ENCODE peak calls at places on chromosome 9, in nine cellular contexts. T is spleen, H is heart left ventricle, L is A549, X is HCT116, Z is right lobe of liver, Q is lower leg skin, C is body of pancreas, Y is tibial nerve. I is an unnamed sample.

GRCh38 chr9:7342721-7343120 is 456.9 kb downstream of the DMAC1 start:
- DNase-seq in X (no peak), L (no peak), T (no peak), H (no peak), C (no peak), Z (no peak), Q (no peak), Y (no peak), I (no peak)

GRCh38 chr9:2180704-2181103 is 165.6 kb downstream of the SMARCA2 start:
- DNase-seq in L (no peak), C (no peak), H (no peak), Z (no peak), Y (no peak), Q (no peak), X (no peak), T (no peak), I (no peak)

GRCh38 chr9:76223749-76224340 is 170.4 kb downstream of the RFK start:
- DNase-seq in Z (no peak), T (no peak), Y (no peak), C (no peak), L (no peak), X (no peak), H (no peak), Q (no peak), I (no peak)

GRCh38 chr9:127931092-127931881 is 710 bp upstream of the PIP5KL1 start:
- DNase-seq in T (no peak), L (peak; percentile 86), Z (no peak), Q (no peak), H (no peak), Y (no peak), C (no peak), X (no peak), I (no peak)

GRCh38 chr9:107637421-107638420 is 148.2 kb upstream of the KLF4 start:
- DNase-seq in Q (peak; percentile 95), Y (peak; percentile 96), Z (peak; percentile 82), H (peak; percentile 95), T (peak; percentile 89), L (peak; percentile 50), C (peak; percentile 83), X (no peak), I (peak; percentile 98)

GRCh38 chr9:116070256-116070914 is 83.2 kb upstream of the PAPPA start:
- DNase-seq in Z (no peak), C (no peak), X (no peak), H (no peak), Y (no peak), Q (peak; percentile 27), L (no peak), T (no peak), I (no peak)

GRCh38 chr9:127452481-127453092 is 1.3 kb downstream of the LRSAM1 start:
- DNase-seq in Z (peak; percentile 85), X (no peak), Y (peak; percentile 20), T (no peak), Q (peak; percentile 36), H (peak; percentile 93), L (no peak), C (peak; percentile 94), I (no peak)

GRCh38 chr9:137108608-137109249 is 5.8 kb downstream of the DPP7 start:
- DNase-seq in H (no peak), T (no peak), Z (no peak), Y (no peak), X (no peak), C (no peak), L (no peak), Q (no peak), I (no peak)

GRCh38 chr9:133099726-133100517 is 21.1 kb downstream of the RALGDS start:
- DNase-seq in H (no peak), C (peak; percentile 6), L (no peak), X (no peak), Q (no peak), T (peak; percentile 69), Z (peak; percentile 16), Y (no peak), I (no peak)

GRCh38 chr9:127723013-127723412 is 7.1 kb downstream of the TTC16 start:
- DNase-seq in T (no peak), H (no peak), C (no peak), Z (no peak), Y (no peak), Q (no peak), X (no peak), L (no peak), I (no peak)

GRCh38 chr9:133188006-133188842 is 20.8 kb downstream of the OBP2B start:
- DNase-seq in Q (no peak), L (peak; percentile 42), Y (no peak), T (peak; percentile 54), X (peak; percentile 39), Z (no peak), C (no peak), H (no peak), I (no peak)

GRCh38 chr9:99075246-99075912 is 29.5 kb upstream of the TGFBR1 start:
- DNase-seq in X (no peak), T (no peak), C (no peak), L (no peak), Y (no peak), Q (no peak), H (no peak), Z (no peak), I (no peak)

GRCh38 chr9:74742792-74743389 is 144.8 kb downstream of the TRPM6 start:
- DNase-seq in L (peak; percentile 33), T (no peak), H (no peak), C (no peak), Z (no peak), Y (peak; percentile 19), X (peak; percentile 19), Q (no peak), I (no peak)

GRCh38 chr9:129752915-129753724 is at the start of gene PTGES:
- DNase-seq in Y (peak; percentile 53), Z (peak; percentile 49), C (peak; percentile 60), X (peak; percentile 40), Q (peak; percentile 69), H (peak; percentile 66), T (peak; percentile 80), L (peak; percentile 79), I (no peak)

GRCh38 chr9:74218374-74219063 is 278.6 kb upstream of the RORB start:
- DNase-seq in X (no peak), T (no peak), Z (no peak), C (no peak), Q (no peak), H (no peak), Y (no peak), L (no peak), I (no peak)

GRCh38 chr9:37471942-37472679 is 6.9 kb upstream of the ZBTB5 start:
- DNase-seq in L (peak; percentile 97), T (no peak), Y (peak; percentile 13), C (no peak), X (peak; percentile 95), H (no peak), Q (no peak), Z (no peak), I (no peak)

GRCh38 chr9:95494416-95495371 is 22.1 kb downstream of the PTCH1 start:
- DNase-seq in T (peak; percentile 94), L (no peak), Y (no peak), Z (no peak), H (no peak), Q (no peak), X (no peak), C (peak; percentile 49), I (no peak)

GRCh38 chr9:36893911-36894310 is 140.2 kb downstream of the PAX5 start:
- DNase-seq in C (peak; percentile 11), Y (no peak), H (no peak), T (no peak), L (no peak), Q (no peak), Z (no peak), X (no peak), I (no peak)

GRCh38 chr9:124264812-124265211 is 7.1 kb downstream of the NEK6 start:
- DNase-seq in Y (no peak), T (no peak), Z (no peak), L (no peak), H (no peak), C (no peak), Q (no peak), X (no peak), I (no peak)

GRCh38 chr9:73149371-73150067 is 2.1 kb upstream of the ANXA1 start:
- DNase-seq in H (no peak), X (peak; percentile 69), C (no peak), L (peak; percentile 75), Q (no peak), Y (no peak), T (no peak), Z (no peak), I (no peak)

DNA sequence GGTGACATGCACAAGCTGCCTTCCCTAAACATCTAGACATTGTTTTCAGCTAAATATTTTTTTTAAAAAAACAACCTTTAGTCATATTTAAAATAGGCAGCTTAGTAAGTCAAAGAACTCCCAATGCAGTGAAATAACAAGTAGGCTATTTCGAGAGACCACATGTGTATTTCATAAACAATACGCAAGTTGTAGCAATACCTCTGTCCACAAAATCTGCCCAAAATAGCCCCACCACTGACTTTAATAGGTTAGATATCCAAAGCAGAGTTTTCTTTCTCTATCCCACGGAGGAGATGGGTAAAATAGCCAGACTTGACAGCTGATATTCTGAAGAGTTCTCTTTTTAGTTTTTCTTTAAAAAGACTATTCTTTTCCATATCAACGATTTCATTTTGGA is 1.2 kb downstream of the SLC24A2 start:
- DNase-seq in Q (no peak), Z (no peak), X (no peak), L (no peak), T (no peak), Y (no peak), H (no peak), C (no peak), I (no peak)
- TF ChIP-seq POLR2A in Q (no peak), Z (no peak), X (no peak), L (no peak), T (no peak), Y (no peak), H (no peak), C (no peak), I (no peak)

DNA sequence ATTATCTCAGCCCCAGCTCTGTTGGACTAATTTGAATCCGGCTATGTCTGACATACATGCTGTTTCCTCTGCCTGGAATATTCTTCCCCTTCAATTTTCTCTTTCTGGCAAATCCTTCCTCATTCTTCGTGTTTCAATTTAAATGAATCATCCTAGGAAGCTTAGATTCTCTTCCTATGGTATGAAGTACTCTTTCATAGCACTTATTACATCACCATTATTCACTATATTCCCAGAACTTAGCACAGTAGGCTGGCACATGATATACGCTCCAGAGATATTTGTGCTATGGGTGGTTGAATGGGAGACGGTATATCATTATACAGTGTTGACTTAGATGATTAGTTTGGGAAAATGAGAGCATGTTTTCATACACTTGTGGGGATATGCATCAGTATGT is 91.0 kb upstream of the JAK2 start:
- DNase-seq in Q (no peak), Y (no peak), Z (no peak), T (no peak), X (no peak), H (no peak), C (no peak), L (no peak), I (no peak)
- H3K4me3 ChIP-seq in Q (no peak overlapping the region), Y (no peak overlapping the region), Z (no peak overlapping the region), T (no peak overlapping the region), X (no peak overlapping the region), H (no peak overlapping the region), C (no peak overlapping the region), L (no peak overlapping the region), I (no peak overlapping the region)

GRCh38 chr9:93862877-93863545 is 92.1 kb downstream of the BARX1 start:
- DNase-seq in L (no peak), T (no peak), C (no peak), X (no peak), H (no peak), Q (no peak), Y (no peak), Z (no peak), I (peak; percentile 60)
- TF ChIP-seq POLR2A in L (no peak), T (no peak), C (no peak), X (no peak), H (no peak), Q (no peak), Y (no peak), Z (no peak), I (no peak)

GRCh38 chr9:136087741-136088480 is 7.2 kb downstream of the NACC2 start:
- DNase-seq in H (peak; percentile 36), Z (no peak), L (no peak), Y (no peak), Q (no peak), X (no peak), C (peak; percentile 11), T (no peak), I (no peak)
- H3K4me3 ChIP-seq in H (no peak overlapping the region), Z (no peak overlapping the region), L (no peak overlapping the region), Y (no peak overlapping the region), Q (no peak overlapping the region), X (no peak overlapping the region), C (no peak overlapping the region), T (no peak overlapping the region), I (peak overlapping the region; percentile 49)

I was measured in esophagus muscularis mucosa.